ENCODE peak calls at places on chromosome 5, in nine cellular contexts. One of them, this sample, is unnamed.

GRCh38 chr5:8576178-8576577 is 707.2 kb downstream of the MTRR start:
- DNase-seq in transverse colon: no peak
- DNase-seq in GM12891: no peak
- DNase-seq in HCT116: no peak
- DNase-seq in spleen: no peak
- DNase-seq in sigmoid colon: no peak
- DNase-seq in H1: no peak
- DNase-seq in stomach: no peak
- DNase-seq in breast epithelium: no peak
- DNase-seq in this sample: no peak

GRCh38 chr5:67425514-67425913 is 228.9 kb upstream of the CD180 start:
- DNase-seq in GM12891: no peak
- DNase-seq in spleen: no peak
- DNase-seq in stomach: no peak
- DNase-seq in H1: no peak
- DNase-seq in HCT116: no peak
- DNase-seq in transverse colon: no peak
- DNase-seq in breast epithelium: no peak
- DNase-seq in sigmoid colon: no peak
- DNase-seq in this sample: no peak

GRCh38 chr5:74201334-74202081 is 439.0 kb downstream of the ENC1 start:
- DNase-seq in sigmoid colon: no peak
- DNase-seq in H1: no peak
- DNase-seq in stomach: peak
- DNase-seq in HCT116: no peak
- DNase-seq in GM12891: no peak
- DNase-seq in transverse colon: no peak
- DNase-seq in spleen: no peak
- DNase-seq in breast epithelium: peak
- DNase-seq in this sample: no peak

GRCh38 chr5:168086104-168086610 is 205.3 kb upstream of the WWC1 start:
- DNase-seq in H1: no peak
- DNase-seq in spleen: no peak
- DNase-seq in GM12891: no peak
- DNase-seq in HCT116: no peak
- DNase-seq in breast epithelium: no peak
- DNase-seq in sigmoid colon: peak
- DNase-seq in stomach: no peak
- DNase-seq in transverse colon: peak
- DNase-seq in this sample: peak

GRCh38 chr5:180085837-180086236 is 14.3 kb upstream of the RNF130 start:
- DNase-seq in sigmoid colon: no peak
- DNase-seq in transverse colon: no peak
- DNase-seq in spleen: no peak
- DNase-seq in HCT116: no peak
- DNase-seq in GM12891: no peak
- DNase-seq in H1: no peak
- DNase-seq in breast epithelium: no peak
- DNase-seq in stomach: no peak
- DNase-seq in this sample: no peak

GRCh38 chr5:14410942-14411258 is 170.7 kb upstream of the OTULINL start:
- DNase-seq in spleen: no peak
- DNase-seq in stomach: no peak
- DNase-seq in transverse colon: no peak
- DNase-seq in H1: no peak
- DNase-seq in GM12891: no peak
- DNase-seq in breast epithelium: no peak
- DNase-seq in sigmoid colon: no peak
- DNase-seq in HCT116: no peak
- DNase-seq in this sample: no peak

GRCh38 chr5:74641778-74642542 is 1.4 kb upstream of the ENC1 start:
- DNase-seq in stomach: peak
- DNase-seq in sigmoid colon: no peak
- DNase-seq in breast epithelium: no peak
- DNase-seq in H1: no peak
- DNase-seq in GM12891: no peak
- DNase-seq in HCT116: peak
- DNase-seq in transverse colon: peak
- DNase-seq in spleen: peak
- DNase-seq in this sample: peak

GRCh38 chr5:172906888-172907287 is 52.3 kb upstream of the RPL26L1 start:
- DNase-seq in sigmoid colon: peak
- DNase-seq in GM12891: no peak
- DNase-seq in stomach: no peak
- DNase-seq in breast epithelium: no peak
- DNase-seq in H1: no peak
- DNase-seq in spleen: no peak
- DNase-seq in transverse colon: no peak
- DNase-seq in HCT116: no peak
- DNase-seq in this sample: no peak

GRCh38 chr5:82885657-82886389 is 191.4 kb downstream of the TMEM167A start:
- DNase-seq in sigmoid colon: no peak
- DNase-seq in breast epithelium: no peak
- DNase-seq in GM12891: no peak
- DNase-seq in stomach: no peak
- DNase-seq in transverse colon: no peak
- DNase-seq in HCT116: no peak
- DNase-seq in H1: no peak
- DNase-seq in spleen: no peak
- DNase-seq in this sample: no peak

GRCh38 chr5:148425808-148426207 is 42.0 kb downstream of the FBXO38 start:
- DNase-seq in breast epithelium: no peak
- DNase-seq in stomach: no peak
- DNase-seq in spleen: no peak
- DNase-seq in transverse colon: no peak
- DNase-seq in GM12891: no peak
- DNase-seq in H1: no peak
- DNase-seq in sigmoid colon: no peak
- DNase-seq in HCT116: no peak
- DNase-seq in this sample: no peak

GRCh38 chr5:10760976-10761841 is at the start of gene DAP:
- DNase-seq in transverse colon: peak
- DNase-seq in sigmoid colon: peak
- DNase-seq in HCT116: peak
- DNase-seq in GM12891: peak
- DNase-seq in H1: peak
- DNase-seq in spleen: peak
- DNase-seq in stomach: peak
- DNase-seq in breast epithelium: peak
- DNase-seq in this sample: peak

GRCh38 chr5:10759111-10759510 is 1.9 kb downstream of the DAP start:
- DNase-seq in transverse colon: peak
- DNase-seq in stomach: no peak
- DNase-seq in GM12891: no peak
- DNase-seq in sigmoid colon: no peak
- DNase-seq in spleen: no peak
- DNase-seq in HCT116: no peak
- DNase-seq in breast epithelium: no peak
- DNase-seq in H1: no peak
- DNase-seq in this sample: no peak

GRCh38 chr5:10761842-10762165 is 770 bp upstream of the DAP start:
- DNase-seq in H1: no peak
- DNase-seq in transverse colon: no peak
- DNase-seq in breast epithelium: no peak
- DNase-seq in stomach: no peak
- DNase-seq in HCT116: no peak
- DNase-seq in GM12891: no peak
- DNase-seq in spleen: no peak
- DNase-seq in sigmoid colon: no peak
- DNase-seq in this sample: no peak

GRCh38 chr5:10762178-10762775 is 1.2 kb upstream of the DAP start:
- DNase-seq in H1: no peak
- DNase-seq in HCT116: no peak
- DNase-seq in sigmoid colon: peak
- DNase-seq in spleen: peak
- DNase-seq in breast epithelium: no peak
- DNase-seq in transverse colon: peak
- DNase-seq in stomach: peak
- DNase-seq in GM12891: no peak
- DNase-seq in this sample: peak

GRCh38 chr5:10760033-10760975 is 730 bp downstream of the DAP start:
- DNase-seq in spleen: no peak
- DNase-seq in HCT116: peak
- DNase-seq in stomach: peak
- DNase-seq in breast epithelium: peak
- DNase-seq in H1: no peak
- DNase-seq in sigmoid colon: peak
- DNase-seq in GM12891: peak
- DNase-seq in transverse colon: peak
- DNase-seq in this sample: peak
- TF ChIP-seq POLR2A in spleen: no peak
- TF ChIP-seq POLR2A in HCT116: no peak
- TF ChIP-seq POLR2A in stomach: no peak
- TF ChIP-seq POLR2A in breast epithelium: no peak
- TF ChIP-seq POLR2A in H1: no peak
- TF ChIP-seq POLR2A in sigmoid colon: no peak
- TF ChIP-seq POLR2A in GM12891: no peak
- TF ChIP-seq POLR2A in transverse colon: peak
- TF ChIP-seq POLR2A in this sample: peak

DNA sequence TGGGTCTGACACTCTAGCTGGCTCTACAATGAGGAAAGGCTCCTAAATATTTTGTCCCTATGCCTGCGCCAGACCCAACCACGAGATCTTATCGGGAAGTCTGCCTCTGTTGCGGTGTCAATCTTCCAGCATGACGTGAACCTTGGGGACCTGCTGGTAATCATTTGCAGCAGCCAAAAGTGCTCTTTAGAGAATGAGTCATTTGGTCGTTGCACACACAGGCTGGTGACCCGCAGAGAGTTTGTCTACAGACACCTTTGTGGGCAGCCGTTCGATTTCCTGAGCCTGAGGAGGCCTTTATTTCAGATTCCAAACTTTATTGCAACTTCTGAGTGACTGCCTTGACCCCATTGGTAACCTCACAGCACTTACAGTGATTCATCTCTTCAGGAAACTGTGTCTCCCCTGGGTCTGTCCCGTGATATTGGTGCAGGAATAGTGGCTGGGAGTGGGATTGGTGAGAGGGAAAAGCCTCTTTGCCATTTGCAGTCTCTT is 326.1 kb downstream of the NSG2 start:
- DNase-seq in H1: no peak
- DNase-seq in sigmoid colon: no peak
- DNase-seq in spleen: no peak
- DNase-seq in GM12891: no peak
- DNase-seq in transverse colon: no peak
- DNase-seq in breast epithelium: no peak
- DNase-seq in HCT116: peak
- DNase-seq in stomach: no peak
- DNase-seq in this sample: no peak
- TF ChIP-seq POLR2AphosphoS5 in H1: no peak
- TF ChIP-seq POLR2AphosphoS5 in sigmoid colon: no peak
- TF ChIP-seq POLR2AphosphoS5 in spleen: no peak
- TF ChIP-seq POLR2AphosphoS5 in GM12891: no peak
- TF ChIP-seq POLR2AphosphoS5 in transverse colon: no peak
- TF ChIP-seq POLR2AphosphoS5 in breast epithelium: no peak
- TF ChIP-seq POLR2AphosphoS5 in HCT116: peak
- TF ChIP-seq POLR2AphosphoS5 in stomach: no peak
- TF ChIP-seq POLR2AphosphoS5 in this sample: no peak

DNA sequence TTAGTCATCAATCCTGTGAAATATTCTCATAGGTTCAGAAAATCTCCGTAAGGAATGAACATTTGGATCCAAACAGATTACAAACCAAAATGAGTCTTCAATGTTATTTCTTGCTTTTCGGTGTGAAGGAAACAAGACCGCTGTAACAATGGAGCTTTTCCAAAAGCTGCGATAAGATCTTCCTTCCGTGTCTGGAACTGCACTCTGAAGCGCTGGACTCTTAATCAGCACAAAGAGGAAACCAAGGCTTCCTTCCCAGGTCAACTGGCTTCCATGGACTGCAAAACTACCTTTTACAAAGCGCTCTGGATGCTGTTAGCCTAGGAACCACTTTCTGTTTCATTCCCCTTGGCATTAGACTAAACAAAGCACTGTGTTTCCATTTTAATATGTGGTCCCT is 137.9 kb upstream of the BASP1 start:
- DNase-seq in spleen: no peak
- DNase-seq in HCT116: no peak
- DNase-seq in breast epithelium: no peak
- DNase-seq in stomach: no peak
- DNase-seq in GM12891: no peak
- DNase-seq in H1: no peak
- DNase-seq in sigmoid colon: no peak
- DNase-seq in transverse colon: no peak
- DNase-seq in this sample: no peak
- TF ChIP-seq POLR2A in spleen: no peak
- TF ChIP-seq POLR2A in HCT116: no peak
- TF ChIP-seq POLR2A in breast epithelium: no peak
- TF ChIP-seq POLR2A in stomach: no peak
- TF ChIP-seq POLR2A in GM12891: no peak
- TF ChIP-seq POLR2A in H1: no peak
- TF ChIP-seq POLR2A in sigmoid colon: no peak
- TF ChIP-seq POLR2A in transverse colon: no peak
- TF ChIP-seq POLR2A in this sample: no peak

GRCh38 chr5:81630721-81631120 is 120.2 kb downstream of the SSBP2 start:
- DNase-seq in sigmoid colon: no peak
- DNase-seq in transverse colon: no peak
- DNase-seq in H1: no peak
- DNase-seq in GM12891: no peak
- DNase-seq in spleen: no peak
- DNase-seq in stomach: no peak
- DNase-seq in HCT116: no peak
- DNase-seq in breast epithelium: no peak
- DNase-seq in this sample: no peak

GRCh38 chr5:81633471-81633870 is 117.4 kb downstream of the SSBP2 start:
- DNase-seq in spleen: no peak
- DNase-seq in transverse colon: no peak
- DNase-seq in H1: no peak
- DNase-seq in stomach: no peak
- DNase-seq in HCT116: no peak
- DNase-seq in sigmoid colon: no peak
- DNase-seq in GM12891: no peak
- DNase-seq in breast epithelium: no peak
- DNase-seq in this sample: no peak

GRCh38 chr5:81629986-81630385 is 120.9 kb downstream of the SSBP2 start:
- DNase-seq in stomach: no peak
- DNase-seq in HCT116: no peak
- DNase-seq in H1: no peak
- DNase-seq in breast epithelium: no peak
- DNase-seq in transverse colon: no peak
- DNase-seq in GM12891: no peak
- DNase-seq in spleen: no peak
- DNase-seq in sigmoid colon: no peak
- DNase-seq in this sample: no peak

GRCh38 chr5:81632679-81633078 is 118.2 kb downstream of the SSBP2 start:
- DNase-seq in GM12891: no peak
- DNase-seq in transverse colon: no peak
- DNase-seq in HCT116: no peak
- DNase-seq in sigmoid colon: no peak
- DNase-seq in stomach: no peak
- DNase-seq in H1: no peak
- DNase-seq in spleen: no peak
- DNase-seq in breast epithelium: no peak
- DNase-seq in this sample: no peak

DNA sequence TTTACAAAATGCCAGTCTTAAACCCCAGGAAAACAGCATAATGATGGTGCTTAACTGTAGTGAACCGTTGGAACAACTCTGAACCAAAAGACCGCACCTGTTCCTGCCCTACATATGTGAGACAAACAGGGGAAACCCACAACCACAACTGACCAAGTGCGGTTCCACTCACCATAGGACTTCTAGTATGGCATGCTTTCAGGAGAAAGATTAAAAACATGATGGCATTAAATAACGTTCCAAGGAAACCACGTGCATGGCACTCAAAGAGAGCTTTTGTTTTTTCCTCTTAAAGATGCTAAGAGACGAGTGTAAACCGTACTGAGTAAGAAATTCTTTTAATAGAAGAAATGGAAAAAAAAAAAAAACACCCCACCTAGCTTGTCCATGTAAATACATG is 119.8 kb downstream of the SSBP2 start:
- DNase-seq in GM12891: no peak
- DNase-seq in breast epithelium: no peak
- DNase-seq in sigmoid colon: no peak
- DNase-seq in transverse colon: peak
- DNase-seq in spleen: no peak
- DNase-seq in HCT116: no peak
- DNase-seq in H1: no peak
- DNase-seq in stomach: no peak
- DNase-seq in this sample: no peak
- TF ChIP-seq POLR2AphosphoS5 in GM12891: no peak
- TF ChIP-seq POLR2AphosphoS5 in breast epithelium: no peak
- TF ChIP-seq POLR2AphosphoS5 in sigmoid colon: no peak
- TF ChIP-seq POLR2AphosphoS5 in transverse colon: no peak
- TF ChIP-seq POLR2AphosphoS5 in spleen: no peak
- TF ChIP-seq POLR2AphosphoS5 in HCT116: no peak
- TF ChIP-seq POLR2AphosphoS5 in H1: no peak
- TF ChIP-seq POLR2AphosphoS5 in stomach: no peak
- TF ChIP-seq POLR2AphosphoS5 in this sample: no peak

This sample was measured in prostate gland.